ENCODE peak calls at places on chromosomes 4 and X, in ten cellular contexts. One of them, this sample, is unnamed.

GRCh38 chr4:106987314-106987713 is 48.8 kb downstream of the DKK2 start:
- DNase-seq in activated gamma-delta T cell treated with Interleukin-2 at 50 U/mL for 16 hours: no peak
- DNase-seq in HT1080: no peak
- DNase-seq in SW480: no peak
- DNase-seq in GM04503: no peak
- DNase-seq in Right ventricle myocardium superior: no peak
- DNase-seq in PC-9: no peak
- DNase-seq in AG09309: no peak
- DNase-seq in HAP-1: no peak
- DNase-seq in naive thymus-derived CD4-positive, alpha-beta T cell: no peak
- DNase-seq in this sample: no peak

GRCh38 chr4:182062936-182063335 is 180.3 kb upstream of the TENM3 start:
- DNase-seq in activated gamma-delta T cell treated with Interleukin-2 at 50 U/mL for 16 hours: no peak
- DNase-seq in HT1080: peak
- DNase-seq in SW480: peak
- DNase-seq in GM04503: peak
- DNase-seq in Right ventricle myocardium superior: no peak
- DNase-seq in PC-9: peak
- DNase-seq in AG09309: peak
- DNase-seq in HAP-1: peak
- DNase-seq in naive thymus-derived CD4-positive, alpha-beta T cell: no peak
- DNase-seq in this sample: peak

GRCh38 chr4:77821775-77822174 is 2.6 kb upstream of the CNOT6L start:
- DNase-seq in activated gamma-delta T cell treated with Interleukin-2 at 50 U/mL for 16 hours: no peak
- DNase-seq in HT1080: no peak
- DNase-seq in SW480: no peak
- DNase-seq in GM04503: no peak
- DNase-seq in Right ventricle myocardium superior: no peak
- DNase-seq in PC-9: no peak
- DNase-seq in AG09309: no peak
- DNase-seq in HAP-1: no peak
- DNase-seq in naive thymus-derived CD4-positive, alpha-beta T cell: peak
- DNase-seq in this sample: no peak

GRCh38 chr4:17544205-17544604 is 29.2 kb downstream of the CLRN2 start:
- DNase-seq in activated gamma-delta T cell treated with Interleukin-2 at 50 U/mL for 16 hours: no peak
- DNase-seq in HT1080: peak
- DNase-seq in SW480: peak
- DNase-seq in GM04503: peak
- DNase-seq in Right ventricle myocardium superior: no peak
- DNase-seq in PC-9: peak
- DNase-seq in AG09309: no peak
- DNase-seq in HAP-1: peak
- DNase-seq in naive thymus-derived CD4-positive, alpha-beta T cell: no peak
- DNase-seq in this sample: no peak

GRCh38 chr4:7007944-7008343 is 35.2 kb upstream of the TADA2B start:
- DNase-seq in activated gamma-delta T cell treated with Interleukin-2 at 50 U/mL for 16 hours: no peak
- DNase-seq in HT1080: no peak
- DNase-seq in SW480: no peak
- DNase-seq in GM04503: no peak
- DNase-seq in Right ventricle myocardium superior: no peak
- DNase-seq in PC-9: no peak
- DNase-seq in AG09309: no peak
- DNase-seq in HAP-1: no peak
- DNase-seq in naive thymus-derived CD4-positive, alpha-beta T cell: no peak
- DNase-seq in this sample: no peak

GRCh38 chr4:185567828-185568442 is 32.6 kb upstream of the PDLIM3 start:
- DNase-seq in activated gamma-delta T cell treated with Interleukin-2 at 50 U/mL for 16 hours: no peak
- DNase-seq in HT1080: no peak
- DNase-seq in SW480: no peak
- DNase-seq in GM04503: peak
- DNase-seq in Right ventricle myocardium superior: peak
- DNase-seq in PC-9: no peak
- DNase-seq in AG09309: no peak
- DNase-seq in HAP-1: no peak
- DNase-seq in naive thymus-derived CD4-positive, alpha-beta T cell: no peak
- DNase-seq in this sample: peak

GRCh38 chr4:5705672-5706310 is 2.6 kb downstream of the EVC2 start:
- DNase-seq in activated gamma-delta T cell treated with Interleukin-2 at 50 U/mL for 16 hours: no peak
- DNase-seq in HT1080: no peak
- DNase-seq in SW480: no peak
- DNase-seq in GM04503: no peak
- DNase-seq in Right ventricle myocardium superior: no peak
- DNase-seq in PC-9: no peak
- DNase-seq in AG09309: no peak
- DNase-seq in HAP-1: no peak
- DNase-seq in naive thymus-derived CD4-positive, alpha-beta T cell: no peak
- DNase-seq in this sample: no peak

GRCh38 chrX:106976416-106976815 is 23.6 kb downstream of the MORC4 start:
- DNase-seq in activated gamma-delta T cell treated with Interleukin-2 at 50 U/mL for 16 hours: no peak
- DNase-seq in HT1080: no peak
- DNase-seq in SW480: no peak
- DNase-seq in GM04503: no peak
- DNase-seq in Right ventricle myocardium superior: no peak
- DNase-seq in PC-9: no peak
- DNase-seq in AG09309: no peak
- DNase-seq in HAP-1: no peak
- DNase-seq in naive thymus-derived CD4-positive, alpha-beta T cell: no peak
- DNase-seq in this sample: no peak

GRCh38 chr4:86306816-86307215 is 53.0 kb downstream of the MAPK10 start:
- DNase-seq in activated gamma-delta T cell treated with Interleukin-2 at 50 U/mL for 16 hours: no peak
- DNase-seq in HT1080: no peak
- DNase-seq in SW480: no peak
- DNase-seq in GM04503: peak
- DNase-seq in Right ventricle myocardium superior: no peak
- DNase-seq in PC-9: no peak
- DNase-seq in AG09309: peak
- DNase-seq in HAP-1: no peak
- DNase-seq in naive thymus-derived CD4-positive, alpha-beta T cell: no peak
- DNase-seq in this sample: peak

GRCh38 chr4:2166253-2166652 is 75.7 kb downstream of the HAUS3 start:
- DNase-seq in activated gamma-delta T cell treated with Interleukin-2 at 50 U/mL for 16 hours: no peak
- DNase-seq in HT1080: no peak
- DNase-seq in SW480: no peak
- DNase-seq in GM04503: no peak
- DNase-seq in Right ventricle myocardium superior: no peak
- DNase-seq in PC-9: no peak
- DNase-seq in AG09309: no peak
- DNase-seq in HAP-1: no peak
- DNase-seq in naive thymus-derived CD4-positive, alpha-beta T cell: no peak
- DNase-seq in this sample: no peak

GRCh38 chrX:2691543-2692220 is 587 bp downstream of the CD99 start:
- DNase-seq in activated gamma-delta T cell treated with Interleukin-2 at 50 U/mL for 16 hours: no peak
- DNase-seq in HT1080: peak
- DNase-seq in SW480: peak
- DNase-seq in GM04503: no peak
- DNase-seq in Right ventricle myocardium superior: peak
- DNase-seq in PC-9: no peak
- DNase-seq in AG09309: no peak
- DNase-seq in HAP-1: peak
- DNase-seq in naive thymus-derived CD4-positive, alpha-beta T cell: no peak
- DNase-seq in this sample: no peak

GRCh38 chr4:1939664-1940509 is 68.7 kb downstream of the NSD2 start:
- DNase-seq in activated gamma-delta T cell treated with Interleukin-2 at 50 U/mL for 16 hours: no peak
- DNase-seq in HT1080: peak
- DNase-seq in SW480: peak
- DNase-seq in GM04503: peak
- DNase-seq in Right ventricle myocardium superior: no peak
- DNase-seq in PC-9: peak
- DNase-seq in AG09309: peak
- DNase-seq in HAP-1: no peak
- DNase-seq in naive thymus-derived CD4-positive, alpha-beta T cell: no peak
- DNase-seq in this sample: peak

GRCh38 chr4:21811576-21811975 is 137.0 kb downstream of the KCNIP4 start:
- DNase-seq in activated gamma-delta T cell treated with Interleukin-2 at 50 U/mL for 16 hours: no peak
- DNase-seq in HT1080: peak
- DNase-seq in SW480: no peak
- DNase-seq in GM04503: no peak
- DNase-seq in Right ventricle myocardium superior: no peak
- DNase-seq in PC-9: no peak
- DNase-seq in AG09309: peak
- DNase-seq in HAP-1: no peak
- DNase-seq in naive thymus-derived CD4-positive, alpha-beta T cell: no peak
- DNase-seq in this sample: no peak

GRCh38 chr4:156238171-156238570 is 284.5 kb upstream of the CTSO start:
- DNase-seq in activated gamma-delta T cell treated with Interleukin-2 at 50 U/mL for 16 hours: no peak
- DNase-seq in HT1080: no peak
- DNase-seq in SW480: no peak
- DNase-seq in GM04503: no peak
- DNase-seq in Right ventricle myocardium superior: no peak
- DNase-seq in PC-9: no peak
- DNase-seq in AG09309: no peak
- DNase-seq in HAP-1: no peak
- DNase-seq in naive thymus-derived CD4-positive, alpha-beta T cell: no peak
- DNase-seq in this sample: no peak

GRCh38 chr4:20646287-20646686 is 54.0 kb upstream of the PACRGL start:
- DNase-seq in activated gamma-delta T cell treated with Interleukin-2 at 50 U/mL for 16 hours: no peak
- DNase-seq in HT1080: no peak
- DNase-seq in SW480: no peak
- DNase-seq in GM04503: no peak
- DNase-seq in Right ventricle myocardium superior: no peak
- DNase-seq in PC-9: no peak
- DNase-seq in AG09309: no peak
- DNase-seq in HAP-1: no peak
- DNase-seq in naive thymus-derived CD4-positive, alpha-beta T cell: no peak
- DNase-seq in this sample: no peak

GRCh38 chr4:77376788-77377460 is 219.9 kb downstream of the CCNG2 start:
- DNase-seq in activated gamma-delta T cell treated with Interleukin-2 at 50 U/mL for 16 hours: no peak
- DNase-seq in HT1080: no peak
- DNase-seq in SW480: no peak
- DNase-seq in GM04503: no peak
- DNase-seq in Right ventricle myocardium superior: no peak
- DNase-seq in PC-9: no peak
- DNase-seq in AG09309: no peak
- DNase-seq in HAP-1: no peak
- DNase-seq in naive thymus-derived CD4-positive, alpha-beta T cell: no peak
- DNase-seq in this sample: no peak

GRCh38 chr4:185470503-185471195 is 884 bp downstream of the CCDC110 start:
- DNase-seq in activated gamma-delta T cell treated with Interleukin-2 at 50 U/mL for 16 hours: no peak
- DNase-seq in HT1080: peak
- DNase-seq in SW480: peak
- DNase-seq in GM04503: no peak
- DNase-seq in Right ventricle myocardium superior: peak
- DNase-seq in PC-9: peak
- DNase-seq in AG09309: no peak
- DNase-seq in HAP-1: peak
- DNase-seq in naive thymus-derived CD4-positive, alpha-beta T cell: peak
- DNase-seq in this sample: no peak

GRCh38 chrX:156008915-156009314 is 11.4 kb downstream of the IL9R start:
- DNase-seq in activated gamma-delta T cell treated with Interleukin-2 at 50 U/mL for 16 hours: no peak
- DNase-seq in HT1080: no peak
- DNase-seq in SW480: no peak
- DNase-seq in GM04503: no peak
- DNase-seq in Right ventricle myocardium superior: no peak
- DNase-seq in PC-9: no peak
- DNase-seq in AG09309: no peak
- DNase-seq in HAP-1: no peak
- DNase-seq in naive thymus-derived CD4-positive, alpha-beta T cell: no peak
- DNase-seq in this sample: no peak

GRCh38 chr4:7944568-7945220 is 5.0 kb upstream of the AFAP1 start:
- DNase-seq in activated gamma-delta T cell treated with Interleukin-2 at 50 U/mL for 16 hours: no peak
- DNase-seq in HT1080: no peak
- DNase-seq in SW480: no peak
- DNase-seq in GM04503: no peak
- DNase-seq in Right ventricle myocardium superior: no peak
- DNase-seq in PC-9: no peak
- DNase-seq in AG09309: no peak
- DNase-seq in HAP-1: no peak
- DNase-seq in naive thymus-derived CD4-positive, alpha-beta T cell: no peak
- DNase-seq in this sample: no peak

GRCh38 chr4:55251352-55251751 is 94.7 kb upstream of the SRD5A3 start:
- DNase-seq in activated gamma-delta T cell treated with Interleukin-2 at 50 U/mL for 16 hours: no peak
- DNase-seq in HT1080: no peak
- DNase-seq in SW480: no peak
- DNase-seq in GM04503: no peak
- DNase-seq in Right ventricle myocardium superior: no peak
- DNase-seq in PC-9: no peak
- DNase-seq in AG09309: no peak
- DNase-seq in HAP-1: no peak
- DNase-seq in naive thymus-derived CD4-positive, alpha-beta T cell: no peak
- DNase-seq in this sample: no peak

GRCh38 chrX:72351606-72352338 is 46.1 kb upstream of the CITED1 start:
- DNase-seq in activated gamma-delta T cell treated with Interleukin-2 at 50 U/mL for 16 hours: no peak
- DNase-seq in HT1080: no peak
- DNase-seq in SW480: no peak
- DNase-seq in GM04503: peak
- DNase-seq in Right ventricle myocardium superior: peak
- DNase-seq in PC-9: no peak
- DNase-seq in AG09309: peak
- DNase-seq in HAP-1: no peak
- DNase-seq in naive thymus-derived CD4-positive, alpha-beta T cell: no peak
- DNase-seq in this sample: peak

GRCh38 chr4:82643994-82644730 is 82.4 kb upstream of the TMEM150C start:
- DNase-seq in activated gamma-delta T cell treated with Interleukin-2 at 50 U/mL for 16 hours: no peak
- DNase-seq in HT1080: peak
- DNase-seq in SW480: peak
- DNase-seq in GM04503: peak
- DNase-seq in Right ventricle myocardium superior: no peak
- DNase-seq in PC-9: no peak
- DNase-seq in AG09309: peak
- DNase-seq in HAP-1: no peak
- DNase-seq in naive thymus-derived CD4-positive, alpha-beta T cell: no peak
- DNase-seq in this sample: peak